ENCODE peak calls at places on chromosomes 2 and 18, in seven cellular contexts. One of them, this sample, is unnamed.
A peak's percentile ranks its signal among the peaks of the same experiment; 100 is the strongest.

GRCh38 chr2:71071681-71072398 is 3.4 kb downstream of the NAGK start:
- DNase-seq in cardiac muscle cell: no peak
- DNase-seq in SJSA1: no peak
- DNase-seq in ovary: no peak
- DNase-seq in tibial artery: peak; percentile 48
- DNase-seq in A549: no peak
- DNase-seq in MM.1S: peak; percentile 67
- DNase-seq in this sample: peak; percentile 24

GRCh38 chr2:9912468-9912867 is 39.0 kb upstream of the GRHL1 start:
- DNase-seq in cardiac muscle cell: no peak
- DNase-seq in SJSA1: no peak
- DNase-seq in ovary: no peak
- DNase-seq in tibial artery: no peak
- DNase-seq in A549: no peak
- DNase-seq in MM.1S: no peak
- DNase-seq in this sample: no peak

GRCh38 chr18:79875531-79875919 is 75.9 kb downstream of the SLC66A2 start:
- DNase-seq in cardiac muscle cell: no peak
- DNase-seq in SJSA1: no peak
- DNase-seq in ovary: no peak
- DNase-seq in tibial artery: no peak
- DNase-seq in A549: no peak
- DNase-seq in MM.1S: no peak
- DNase-seq in this sample: no peak

GRCh38 chr2:224222320-224222719 is 179.6 kb downstream of the FAM124B start:
- DNase-seq in cardiac muscle cell: peak; percentile 48
- DNase-seq in SJSA1: peak; percentile 24
- DNase-seq in ovary: no peak
- DNase-seq in tibial artery: no peak
- DNase-seq in A549: no peak
- DNase-seq in MM.1S: no peak
- DNase-seq in this sample: no peak

GRCh38 chr2:5981241-5982055 is 289.3 kb downstream of the SOX11 start:
- DNase-seq in cardiac muscle cell: no peak
- DNase-seq in SJSA1: no peak
- DNase-seq in ovary: no peak
- DNase-seq in tibial artery: no peak
- DNase-seq in A549: no peak
- DNase-seq in MM.1S: no peak
- DNase-seq in this sample: no peak

GRCh38 chr2:238216651-238217184 is 13.2 kb upstream of the ILKAP start:
- DNase-seq in cardiac muscle cell: no peak
- DNase-seq in SJSA1: no peak
- DNase-seq in ovary: no peak
- DNase-seq in tibial artery: no peak
- DNase-seq in A549: no peak
- DNase-seq in MM.1S: no peak
- DNase-seq in this sample: no peak

GRCh38 chr2:68031546-68032160 is 31.2 kb downstream of the C1D start:
- DNase-seq in cardiac muscle cell: peak; percentile 72
- DNase-seq in SJSA1: peak; percentile 46
- DNase-seq in ovary: no peak
- DNase-seq in tibial artery: no peak
- DNase-seq in A549: peak; percentile 40
- DNase-seq in MM.1S: peak; percentile 69
- DNase-seq in this sample: no peak

GRCh38 chr2:239902749-239903201 is 122.4 kb downstream of the NDUFA10 start:
- DNase-seq in cardiac muscle cell: no peak
- DNase-seq in SJSA1: no peak
- DNase-seq in ovary: no peak
- DNase-seq in tibial artery: no peak
- DNase-seq in A549: no peak
- DNase-seq in MM.1S: no peak
- DNase-seq in this sample: no peak

GRCh38 chr2:130390460-130391057 is 34.7 kb downstream of the PTPN18 start:
- DNase-seq in cardiac muscle cell: no peak
- DNase-seq in SJSA1: no peak
- DNase-seq in ovary: no peak
- DNase-seq in tibial artery: peak; percentile 53
- DNase-seq in A549: no peak
- DNase-seq in MM.1S: no peak
- DNase-seq in this sample: peak; percentile 42

GRCh38 chr2:37776487-37776886 is 105.0 kb upstream of the CDC42EP3 start:
- DNase-seq in cardiac muscle cell: peak; percentile 88
- DNase-seq in SJSA1: peak; percentile 94
- DNase-seq in ovary: no peak
- DNase-seq in tibial artery: no peak
- DNase-seq in A549: peak; percentile 60
- DNase-seq in MM.1S: no peak
- DNase-seq in this sample: no peak

GRCh38 chr2:237236188-237236587 is 150.5 kb downstream of the COPS8 start:
- DNase-seq in cardiac muscle cell: no peak
- DNase-seq in SJSA1: no peak
- DNase-seq in ovary: no peak
- DNase-seq in tibial artery: no peak
- DNase-seq in A549: no peak
- DNase-seq in MM.1S: no peak
- DNase-seq in this sample: no peak

GRCh38 chr18:35122586-35123224 is 81.5 kb downstream of the MAPRE2 start:
- DNase-seq in cardiac muscle cell: no peak
- DNase-seq in SJSA1: no peak
- DNase-seq in ovary: no peak
- DNase-seq in tibial artery: no peak
- DNase-seq in A549: no peak
- DNase-seq in MM.1S: no peak
- DNase-seq in this sample: no peak

GRCh38 chr2:10533811-10534321 is 85.7 kb upstream of the ODC1 start:
- DNase-seq in cardiac muscle cell: peak; percentile 48
- DNase-seq in SJSA1: no peak
- DNase-seq in ovary: no peak
- DNase-seq in tibial artery: no peak
- DNase-seq in A549: no peak
- DNase-seq in MM.1S: no peak
- DNase-seq in this sample: no peak

DNA sequence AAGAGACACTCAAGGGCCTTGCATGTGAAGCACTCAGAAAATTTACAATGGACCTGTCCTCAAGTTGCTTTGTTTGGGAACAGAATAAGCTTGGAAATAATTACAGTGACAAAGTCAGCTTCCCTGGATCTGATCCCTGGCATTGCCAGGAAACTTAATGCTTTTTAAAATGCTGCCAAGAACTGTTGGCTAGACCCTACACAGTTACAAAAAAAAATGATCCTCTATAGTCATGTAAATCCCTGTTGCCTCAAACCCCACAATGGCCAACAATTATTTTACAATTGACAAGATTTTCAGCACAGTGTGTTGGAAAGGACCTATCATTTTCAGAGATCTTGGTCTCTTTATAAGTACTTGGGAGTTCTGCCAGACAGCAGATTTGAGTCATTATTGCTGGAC is 470.4 kb upstream of the ACVR2A start:
- DNase-seq in cardiac muscle cell: peak; percentile 56
- DNase-seq in SJSA1: no peak
- DNase-seq in ovary: no peak
- DNase-seq in tibial artery: no peak
- DNase-seq in A549: no peak
- DNase-seq in MM.1S: no peak
- DNase-seq in this sample: no peak
- H3K4me1 ChIP-seq in cardiac muscle cell: peaks cover 4% of the 10 kb centered on the region
- H3K4me1 ChIP-seq in SJSA1: no peaks in the 10 kb centered on the region
- H3K4me1 ChIP-seq in ovary: no peaks in the 10 kb centered on the region
- H3K4me1 ChIP-seq in tibial artery: no peaks in the 10 kb centered on the region
- H3K4me1 ChIP-seq in A549: no peaks in the 10 kb centered on the region
- H3K4me1 ChIP-seq in MM.1S: no peaks in the 10 kb centered on the region
- H3K4me1 ChIP-seq in this sample: peaks cover 13% of the 10 kb centered on the region

DNA sequence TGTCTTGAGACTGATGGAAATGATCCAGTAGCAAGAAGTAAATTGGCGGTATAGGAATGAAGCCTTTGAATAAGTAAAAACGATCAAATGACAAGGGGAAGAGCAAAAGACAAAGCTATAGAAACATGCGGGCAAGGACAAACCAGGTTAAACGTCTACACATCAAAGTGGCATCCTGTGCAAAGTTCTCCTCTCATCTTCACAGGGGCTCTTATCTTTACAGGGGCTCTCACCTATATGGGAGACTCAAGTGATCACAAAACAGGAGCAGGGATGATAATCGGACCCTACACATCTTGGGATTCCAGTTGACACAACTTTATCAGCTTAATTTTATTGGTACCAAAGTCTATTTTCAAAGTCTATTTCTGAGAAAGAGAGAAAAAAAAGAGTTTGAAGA is 1778.9 kb upstream of the CELF4 start:
- DNase-seq in cardiac muscle cell: no peak
- DNase-seq in SJSA1: no peak
- DNase-seq in ovary: no peak
- DNase-seq in tibial artery: no peak
- DNase-seq in A549: no peak
- DNase-seq in MM.1S: no peak
- DNase-seq in this sample: no peak
- H3K27ac ChIP-seq in cardiac muscle cell: no peak overlapping the region
- H3K27ac ChIP-seq in SJSA1: no peak overlapping the region
- H3K27ac ChIP-seq in ovary: no peak overlapping the region
- H3K27ac ChIP-seq in tibial artery: no peak overlapping the region
- H3K27ac ChIP-seq in A549: no peak overlapping the region
- H3K27ac ChIP-seq in MM.1S: no peak overlapping the region
- H3K27ac ChIP-seq in this sample: no peak overlapping the region

GRCh38 chr2:135029481-135030134 is 17.6 kb downstream of the MAP3K19 start:
- DNase-seq in cardiac muscle cell: no peak
- DNase-seq in SJSA1: no peak
- DNase-seq in ovary: no peak
- DNase-seq in tibial artery: no peak
- DNase-seq in A549: no peak
- DNase-seq in MM.1S: no peak
- DNase-seq in this sample: no peak

GRCh38 chr2:135030826-135031225 is 16.4 kb downstream of the MAP3K19 start:
- DNase-seq in cardiac muscle cell: peak; percentile 79
- DNase-seq in SJSA1: no peak
- DNase-seq in ovary: no peak
- DNase-seq in tibial artery: no peak
- DNase-seq in A549: no peak
- DNase-seq in MM.1S: peak; percentile 18
- DNase-seq in this sample: no peak
- H3K4me1 ChIP-seq in cardiac muscle cell: no peaks in the 10 kb centered on the region
- H3K4me1 ChIP-seq in SJSA1: no peaks in the 10 kb centered on the region
- H3K4me1 ChIP-seq in ovary: no peaks in the 10 kb centered on the region
- H3K4me1 ChIP-seq in tibial artery: no peaks in the 10 kb centered on the region
- H3K4me1 ChIP-seq in A549: no peaks in the 10 kb centered on the region
- H3K4me1 ChIP-seq in MM.1S: no peaks in the 10 kb centered on the region
- H3K4me1 ChIP-seq in this sample: no peaks in the 10 kb centered on the region

GRCh38 chr2:43326116-43326825 is 99.9 kb upstream of the ZFP36L2 start:
- DNase-seq in cardiac muscle cell: no peak
- DNase-seq in SJSA1: no peak
- DNase-seq in ovary: no peak
- DNase-seq in tibial artery: no peak
- DNase-seq in A549: no peak
- DNase-seq in MM.1S: no peak
- DNase-seq in this sample: no peak

GRCh38 chr2:43328157-43328556 is 101.8 kb upstream of the ZFP36L2 start:
- DNase-seq in cardiac muscle cell: no peak
- DNase-seq in SJSA1: no peak
- DNase-seq in ovary: no peak
- DNase-seq in tibial artery: no peak
- DNase-seq in A549: no peak
- DNase-seq in MM.1S: no peak
- DNase-seq in this sample: no peak

GRCh38 chr2:43325448-43325811 is 99.0 kb upstream of the ZFP36L2 start:
- DNase-seq in cardiac muscle cell: no peak
- DNase-seq in SJSA1: no peak
- DNase-seq in ovary: no peak
- DNase-seq in tibial artery: no peak
- DNase-seq in A549: no peak
- DNase-seq in MM.1S: no peak
- DNase-seq in this sample: no peak

GRCh38 chr2:43324589-43325447 is 98.4 kb upstream of the ZFP36L2 start:
- DNase-seq in cardiac muscle cell: no peak
- DNase-seq in SJSA1: no peak
- DNase-seq in ovary: peak; percentile 50
- DNase-seq in tibial artery: no peak
- DNase-seq in A549: no peak
- DNase-seq in MM.1S: no peak
- DNase-seq in this sample: peak; percentile 35

GRCh38 chr2:43327119-43327518 is 100.7 kb upstream of the ZFP36L2 start:
- DNase-seq in cardiac muscle cell: peak; percentile 55
- DNase-seq in SJSA1: no peak
- DNase-seq in ovary: no peak
- DNase-seq in tibial artery: no peak
- DNase-seq in A549: no peak
- DNase-seq in MM.1S: no peak
- DNase-seq in this sample: no peak
- H3K27ac ChIP-seq in cardiac muscle cell: no peak overlapping the region
- H3K27ac ChIP-seq in SJSA1: no peak overlapping the region
- H3K27ac ChIP-seq in ovary: no peak overlapping the region
- H3K27ac ChIP-seq in tibial artery: peak overlapping the region; percentile 88
- H3K27ac ChIP-seq in A549: no peak overlapping the region
- H3K27ac ChIP-seq in MM.1S: no peak overlapping the region
- H3K27ac ChIP-seq in this sample: peak overlapping the region; percentile 85

GRCh38 chr2:241432824-241433448 is 75.4 kb downstream of the STK25 start:
- DNase-seq in cardiac muscle cell: no peak
- DNase-seq in SJSA1: no peak
- DNase-seq in ovary: no peak
- DNase-seq in tibial artery: no peak
- DNase-seq in A549: no peak
- DNase-seq in MM.1S: no peak
- DNase-seq in this sample: no peak

GRCh38 chr2:241441492-241441891 is 66.9 kb downstream of the STK25 start:
- DNase-seq in cardiac muscle cell: no peak
- DNase-seq in SJSA1: no peak
- DNase-seq in ovary: no peak
- DNase-seq in tibial artery: no peak
- DNase-seq in A549: no peak
- DNase-seq in MM.1S: no peak
- DNase-seq in this sample: no peak

GRCh38 chr2:241437148-241437547 is 71.2 kb downstream of the STK25 start:
- DNase-seq in cardiac muscle cell: no peak
- DNase-seq in SJSA1: no peak
- DNase-seq in ovary: no peak
- DNase-seq in tibial artery: no peak
- DNase-seq in A549: no peak
- DNase-seq in MM.1S: no peak
- DNase-seq in this sample: no peak
- H3K4me1 ChIP-seq in cardiac muscle cell: no peaks in the 10 kb centered on the region
- H3K4me1 ChIP-seq in SJSA1: no peaks in the 10 kb centered on the region
- H3K4me1 ChIP-seq in ovary: no peaks in the 10 kb centered on the region
- H3K4me1 ChIP-seq in tibial artery: no peaks in the 10 kb centered on the region
- H3K4me1 ChIP-seq in A549: no peaks in the 10 kb centered on the region
- H3K4me1 ChIP-seq in MM.1S: no peaks in the 10 kb centered on the region
- H3K4me1 ChIP-seq in this sample: no peaks in the 10 kb centered on the region

GRCh38 chr2:200377143-200377773 is 70.8 kb downstream of the SPATS2L start:
- DNase-seq in cardiac muscle cell: no peak
- DNase-seq in SJSA1: no peak
- DNase-seq in ovary: no peak
- DNase-seq in tibial artery: no peak
- DNase-seq in A549: no peak
- DNase-seq in MM.1S: no peak
- DNase-seq in this sample: no peak
- H3K27ac ChIP-seq in cardiac muscle cell: peak overlapping the region; percentile 35
- H3K27ac ChIP-seq in SJSA1: no peak overlapping the region
- H3K27ac ChIP-seq in ovary: peak overlapping the region; percentile 63
- H3K27ac ChIP-seq in tibial artery: peak overlapping the region; percentile 65
- H3K27ac ChIP-seq in A549: peak overlapping the region; percentile 70
- H3K27ac ChIP-seq in MM.1S: peak overlapping the region; percentile 79
- H3K27ac ChIP-seq in this sample: peak overlapping the region; percentile 39